ENCODE peak calls at places on chromosomes 11 and 22, in six cellular contexts. One of them, this sample, is unnamed.

GRCh38 chr11:134037093-134037908 is 31.6 kb upstream of the JAM3 start:
- DNase-seq in GM12878: peak; percentile 7
- DNase-seq in K562: peak; percentile 25
- DNase-seq in HepG2: no peak
- DNase-seq in A549: peak; percentile 15
- DNase-seq in HCT116: no peak
- DNase-seq in this sample: peak; percentile 70

GRCh38 chr22:44386386-44387035 is 73.8 kb upstream of the SHISAL1 start:
- DNase-seq in GM12878: no peak
- DNase-seq in HCT116: no peak
- DNase-seq in A549: no peak
- DNase-seq in K562: no peak
- DNase-seq in HepG2: no peak
- DNase-seq in this sample: no peak

GRCh38 chr11:72328366-72329224 is 84.6 kb upstream of the PHOX2A start:
- DNase-seq in HCT116: no peak
- DNase-seq in K562: no peak
- DNase-seq in HepG2: no peak
- DNase-seq in GM12878: no peak
- DNase-seq in A549: peak; percentile 5
- DNase-seq in this sample: no peak

GRCh38 chr11:128379587-128380279 is 207.6 kb downstream of the ETS1 start:
- DNase-seq in A549: no peak
- DNase-seq in HepG2: no peak
- DNase-seq in K562: no peak
- DNase-seq in HCT116: no peak
- DNase-seq in GM12878: no peak
- DNase-seq in this sample: no peak

GRCh38 chr11:103699216-103699615 is 337.2 kb upstream of the DDI1 start:
- DNase-seq in HCT116: no peak
- DNase-seq in GM12878: no peak
- DNase-seq in K562: no peak
- DNase-seq in HepG2: no peak
- DNase-seq in A549: no peak
- DNase-seq in this sample: no peak

GRCh38 chr11:85086511-85087284 is 540.4 kb downstream of the DLG2 start:
- DNase-seq in K562: no peak
- DNase-seq in HepG2: no peak
- DNase-seq in HCT116: no peak
- DNase-seq in GM12878: no peak
- DNase-seq in A549: no peak
- DNase-seq in this sample: no peak

GRCh38 chr11:109304159-109304558 is 117.8 kb upstream of the C11orf87 start:
- DNase-seq in K562: no peak
- DNase-seq in A549: no peak
- DNase-seq in GM12878: no peak
- DNase-seq in HCT116: no peak
- DNase-seq in HepG2: no peak
- DNase-seq in this sample: no peak

GRCh38 chr11:9731256-9731655 is 67.4 kb downstream of the SWAP70 start:
- DNase-seq in GM12878: no peak
- DNase-seq in A549: no peak
- DNase-seq in K562: no peak
- DNase-seq in HCT116: no peak
- DNase-seq in HepG2: no peak
- DNase-seq in this sample: no peak

GRCh38 chr11:75203641-75204011 is 36.9 kb upstream of the TPBGL start:
- DNase-seq in A549: no peak
- DNase-seq in HepG2: no peak
- DNase-seq in HCT116: no peak
- DNase-seq in GM12878: no peak
- DNase-seq in K562: no peak
- DNase-seq in this sample: no peak

GRCh38 chr11:68841718-68842426 is at the start of gene CPT1A:
- DNase-seq in GM12878: no peak
- DNase-seq in A549: peak; percentile 71
- DNase-seq in HCT116: no peak
- DNase-seq in HepG2: no peak
- DNase-seq in K562: peak; percentile 92
- DNase-seq in this sample: peak; percentile 88

GRCh38 chr11:111826322-111826950 is 44.9 kb downstream of the ALG9 start:
- DNase-seq in K562: no peak
- DNase-seq in GM12878: no peak
- DNase-seq in HepG2: no peak
- DNase-seq in A549: no peak
- DNase-seq in HCT116: no peak
- DNase-seq in this sample: no peak

GRCh38 chr11:76207642-76208378 is 1.5 kb upstream of the WNT11 start:
- DNase-seq in A549: peak; percentile 85
- DNase-seq in HepG2: peak; percentile 42
- DNase-seq in K562: peak; percentile 90
- DNase-seq in GM12878: no peak
- DNase-seq in HCT116: peak; percentile 51
- DNase-seq in this sample: peak; percentile 87

GRCh38 chr22:39152024-39152510 is 413 bp downstream of the CBX7 start:
- DNase-seq in GM12878: no peak
- DNase-seq in HCT116: no peak
- DNase-seq in HepG2: no peak
- DNase-seq in A549: no peak
- DNase-seq in K562: no peak
- DNase-seq in this sample: no peak

GRCh38 chr22:37804886-37805857 is 2.6 kb upstream of the GCAT start:
- DNase-seq in HCT116: peak; percentile 67
- DNase-seq in HepG2: peak; percentile 73
- DNase-seq in K562: no peak
- DNase-seq in GM12878: no peak
- DNase-seq in A549: peak; percentile 87
- DNase-seq in this sample: peak; percentile 78

GRCh38 chr22:23889620-23890019 is 4.6 kb upstream of the MIF start:
- DNase-seq in HCT116: no peak
- DNase-seq in K562: no peak
- DNase-seq in A549: no peak
- DNase-seq in GM12878: no peak
- DNase-seq in HepG2: no peak
- DNase-seq in this sample: no peak

GRCh38 chr22:45883811-45884170 is 93.2 kb downstream of the WNT7B start:
- DNase-seq in GM12878: no peak
- DNase-seq in A549: no peak
- DNase-seq in HCT116: no peak
- DNase-seq in HepG2: no peak
- DNase-seq in K562: no peak
- DNase-seq in this sample: no peak

GRCh38 chr11:109963101-109963500 is 130.1 kb upstream of the ZC3H12C start:
- DNase-seq in HepG2: no peak
- DNase-seq in GM12878: no peak
- DNase-seq in A549: no peak
- DNase-seq in HCT116: no peak
- DNase-seq in K562: no peak
- DNase-seq in this sample: no peak

GRCh38 chr11:22666700-22667439 is 459 bp downstream of the GAS2 start:
- DNase-seq in K562: no peak
- DNase-seq in HepG2: peak; percentile 53
- DNase-seq in GM12878: no peak
- DNase-seq in A549: no peak
- DNase-seq in HCT116: no peak
- DNase-seq in this sample: no peak

GRCh38 chr22:38494939-38495338 is 11.2 kb downstream of the DDX17 start:
- DNase-seq in K562: no peak
- DNase-seq in HCT116: no peak
- DNase-seq in HepG2: no peak
- DNase-seq in GM12878: no peak
- DNase-seq in A549: no peak
- DNase-seq in this sample: no peak

GRCh38 chr11:65047581-65048422 is 6.8 kb downstream of the SAC3D1 start:
- DNase-seq in GM12878: no peak
- DNase-seq in HepG2: no peak
- DNase-seq in A549: no peak
- DNase-seq in K562: peak; percentile 40
- DNase-seq in HCT116: no peak
- DNase-seq in this sample: no peak

GRCh38 chr11:9180784-9181183 is 84.4 kb downstream of the DENND5A start:
- DNase-seq in K562: no peak
- DNase-seq in HepG2: no peak
- DNase-seq in GM12878: no peak
- DNase-seq in A549: peak; percentile 16
- DNase-seq in HCT116: no peak
- DNase-seq in this sample: no peak

GRCh38 chr11:11450744-11451362 is 97.8 kb upstream of the CSNK2A3 start:
- DNase-seq in HCT116: peak; percentile 26
- DNase-seq in GM12878: no peak
- DNase-seq in HepG2: no peak
- DNase-seq in K562: no peak
- DNase-seq in A549: peak; percentile 19
- DNase-seq in this sample: no peak

GRCh38 chr11:65427691-65428577 is 5.3 kb downstream of the NEAT1 start:
- DNase-seq in GM12878: no peak
- DNase-seq in HCT116: peak; percentile 39
- DNase-seq in HepG2: no peak
- DNase-seq in A549: peak; percentile 82
- DNase-seq in K562: no peak
- DNase-seq in this sample: peak; percentile 37

GRCh38 chr22:27336151-27337090 is 465.1 kb downstream of the MN1 start:
- DNase-seq in A549: no peak
- DNase-seq in GM12878: no peak
- DNase-seq in HCT116: no peak
- DNase-seq in HepG2: no peak
- DNase-seq in K562: no peak
- DNase-seq in this sample: no peak

DNA sequence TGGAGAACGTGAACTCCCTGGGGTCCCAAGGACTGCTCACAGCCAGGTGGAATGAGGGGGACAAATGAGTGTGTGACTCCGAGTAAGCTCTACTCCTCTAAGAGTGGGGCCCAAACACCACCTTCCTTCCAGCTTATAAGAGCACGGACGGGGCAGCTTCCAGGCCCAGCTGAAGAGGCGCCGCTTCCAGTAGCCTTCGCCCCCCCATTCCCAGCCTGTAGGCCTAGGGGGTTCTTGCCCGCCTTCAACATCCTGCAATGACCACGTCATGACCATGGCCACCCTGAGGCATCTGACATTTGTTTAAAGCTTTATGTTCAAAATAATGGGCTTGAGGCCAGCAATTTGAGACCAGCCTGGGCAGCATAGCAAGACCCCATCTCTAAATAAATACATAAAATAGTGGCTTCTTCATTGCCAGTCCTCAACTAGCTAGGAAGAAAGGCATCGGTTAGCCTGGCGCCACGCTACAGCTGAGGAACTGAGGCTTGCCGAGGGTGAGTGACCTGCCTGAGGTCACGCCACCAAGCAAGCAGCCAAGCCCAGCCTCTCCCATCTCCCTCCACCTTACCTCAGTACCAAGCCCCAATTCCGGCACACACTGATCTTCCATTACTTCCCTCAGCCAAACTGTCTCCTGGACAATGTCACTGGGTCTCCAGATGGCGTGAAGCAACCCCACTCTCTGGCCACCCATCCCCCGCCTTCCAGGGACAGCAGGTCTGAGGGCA is 7.8 kb upstream of the TNFRSF13C start:
- DNase-seq in GM12878: no peak
- DNase-seq in HepG2: no peak
- DNase-seq in A549: no peak
- DNase-seq in K562: no peak
- DNase-seq in HCT116: no peak
- DNase-seq in this sample: no peak
- TF ChIP-seq POLR2A in GM12878: no peak
- TF ChIP-seq POLR2A in HepG2: no peak
- TF ChIP-seq POLR2A in A549: no peak
- TF ChIP-seq POLR2A in K562: no peak
- TF ChIP-seq POLR2A in HCT116: no peak
- TF ChIP-seq POLR2A in this sample: no peak

DNA sequence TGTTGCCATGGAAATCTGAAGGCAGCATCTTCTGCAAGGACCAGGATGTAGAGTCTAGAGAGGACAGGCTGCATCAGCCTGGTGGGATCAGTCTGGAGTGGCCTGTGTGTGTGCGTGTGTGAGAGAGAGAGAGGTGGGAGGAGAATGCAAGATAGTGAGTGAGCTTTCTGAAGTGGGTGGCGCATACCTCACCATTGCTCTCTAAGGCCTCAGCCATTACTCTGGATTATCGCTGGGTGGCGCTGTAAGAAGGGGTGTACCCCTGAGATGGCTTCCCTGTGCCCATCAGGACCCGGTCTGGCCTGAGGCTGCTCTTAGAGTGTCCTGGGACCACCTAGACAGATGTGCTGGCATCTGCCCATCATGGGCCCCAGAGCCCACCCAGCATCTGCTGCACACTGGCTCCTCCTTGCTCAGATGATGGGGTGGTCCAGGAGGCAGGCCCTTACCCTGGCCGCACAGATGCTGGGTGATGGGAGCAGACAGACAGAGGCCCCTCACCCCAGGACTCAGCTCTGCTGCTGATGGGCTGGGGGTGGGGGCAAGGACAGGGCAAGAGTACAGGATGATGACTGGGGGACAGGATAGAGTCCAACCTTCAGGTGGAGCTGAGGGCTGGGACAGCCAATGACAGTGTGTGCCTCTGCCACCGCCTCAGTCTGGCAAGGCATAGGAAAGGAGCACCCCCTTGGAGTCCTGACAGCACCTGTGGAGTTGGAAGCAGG is 25.7 kb upstream of the TUB start:
- DNase-seq in K562: peak; percentile 30
- DNase-seq in HepG2: no peak
- DNase-seq in GM12878: no peak
- DNase-seq in A549: no peak
- DNase-seq in HCT116: no peak
- DNase-seq in this sample: no peak
- TF ChIP-seq CTCF in K562: peak; percentile 29
- TF ChIP-seq CTCF in HepG2: no peak
- TF ChIP-seq CTCF in GM12878: peak; percentile 25
- TF ChIP-seq CTCF in A549: no peak
- TF ChIP-seq CTCF in HCT116: peak; percentile 69
- TF ChIP-seq CTCF in this sample: no peak

DNA sequence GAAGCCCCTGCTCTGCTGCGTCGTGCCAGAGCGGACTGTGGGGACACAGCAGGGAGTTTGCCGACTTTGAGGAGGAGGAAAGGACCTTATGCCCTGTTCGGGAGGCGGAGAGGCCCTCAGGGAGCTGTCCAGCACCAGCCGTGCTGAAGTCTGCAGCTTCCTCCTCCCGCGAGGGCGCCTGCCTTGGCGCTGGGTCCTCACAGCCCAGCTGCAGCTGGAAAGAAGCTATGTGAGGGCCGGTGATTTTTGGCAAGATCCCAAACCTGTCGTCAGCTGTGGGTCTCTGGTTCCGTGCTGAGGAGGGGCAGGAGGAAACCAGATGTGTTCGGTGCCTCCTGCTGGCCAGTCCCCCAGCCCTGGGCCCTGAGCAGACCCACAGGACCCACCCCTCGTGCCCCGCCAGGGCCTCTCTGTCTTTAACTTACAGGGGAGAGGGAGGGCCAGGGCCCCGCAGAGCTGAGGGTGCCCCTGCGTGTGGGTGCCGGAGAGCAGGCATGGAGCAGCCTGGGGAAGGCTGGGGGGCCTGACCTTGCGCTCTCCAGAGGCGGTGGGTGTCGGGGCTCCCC is 12.0 kb downstream of the BRSK2 start:
- DNase-seq in HCT116: no peak
- DNase-seq in A549: peak; percentile 36
- DNase-seq in K562: peak; percentile 75
- DNase-seq in HepG2: peak; percentile 30
- DNase-seq in GM12878: no peak
- DNase-seq in this sample: peak; percentile 80
- TF ChIP-seq MAX in HCT116: no peak
- TF ChIP-seq MAX in A549: no peak
- TF ChIP-seq MAX in K562: no peak
- TF ChIP-seq MAX in HepG2: no peak
- TF ChIP-seq MAX in GM12878: no peak
- TF ChIP-seq MAX in this sample: peak; percentile 72

GRCh38 chr11:67421421-67422031 is 6.0 kb downstream of the CARNS1 start:
- DNase-seq in HCT116: no peak
- DNase-seq in GM12878: no peak
- DNase-seq in A549: no peak
- DNase-seq in K562: no peak
- DNase-seq in HepG2: no peak
- DNase-seq in this sample: no peak
- TF ChIP-seq POLR2A in HCT116: no peak
- TF ChIP-seq POLR2A in GM12878: no peak
- TF ChIP-seq POLR2A in A549: no peak
- TF ChIP-seq POLR2A in K562: no peak
- TF ChIP-seq POLR2A in HepG2: no peak
- TF ChIP-seq POLR2A in this sample: no peak